ENCODE peak calls at places on chromosomes 16 and 17, in six cellular contexts. One of them, this sample, is unnamed.

GRCh38 chr17:7947651-7948050 is 15.6 kb downstream of the CNTROB start:
- DNase-seq in stimulated activated CD8-positive, alpha-beta memory T cell treated with anti-CD3 and anti-CD28 coated beads, Interleukin-4, amount 100 ng/mL, for 4 hours: no peak
- DNase-seq in NCI-H345: no peak
- DNase-seq in iris pigment epithelial cell: no peak
- DNase-seq in hepatocyte: no peak
- DNase-seq in hypothalamus: no peak
- DNase-seq in this sample: no peak

GRCh38 chr17:79811888-79812205 is 15.0 kb upstream of the CBX8 start:
- DNase-seq in hypothalamus: no peak
- DNase-seq in stimulated activated CD8-positive, alpha-beta memory T cell treated with anti-CD3 and anti-CD28 coated beads, Interleukin-4, amount 100 ng/mL, for 4 hours: no peak
- DNase-seq in NCI-H345: no peak
- DNase-seq in hepatocyte: no peak
- DNase-seq in iris pigment epithelial cell: no peak
- DNase-seq in this sample: no peak

GRCh38 chr16:85284138-85284897 is 172.0 kb upstream of the CIBAR2 start:
- DNase-seq in stimulated activated CD8-positive, alpha-beta memory T cell treated with anti-CD3 and anti-CD28 coated beads, Interleukin-4, amount 100 ng/mL, for 4 hours: no peak
- DNase-seq in hepatocyte: no peak
- DNase-seq in iris pigment epithelial cell: no peak
- DNase-seq in NCI-H345: peak; percentile 64
- DNase-seq in hypothalamus: peak; percentile 66
- DNase-seq in this sample: no peak

GRCh38 chr17:43772877-43773648 is 5.7 kb downstream of the DUSP3 start:
- DNase-seq in hypothalamus: no peak
- DNase-seq in hepatocyte: no peak
- DNase-seq in stimulated activated CD8-positive, alpha-beta memory T cell treated with anti-CD3 and anti-CD28 coated beads, Interleukin-4, amount 100 ng/mL, for 4 hours: no peak
- DNase-seq in NCI-H345: no peak
- DNase-seq in iris pigment epithelial cell: no peak
- DNase-seq in this sample: peak; percentile 56

GRCh38 chr17:36890398-36891190 is 46.7 kb upstream of the LHX1 start:
- DNase-seq in hepatocyte: no peak
- DNase-seq in iris pigment epithelial cell: no peak
- DNase-seq in hypothalamus: no peak
- DNase-seq in stimulated activated CD8-positive, alpha-beta memory T cell treated with anti-CD3 and anti-CD28 coated beads, Interleukin-4, amount 100 ng/mL, for 4 hours: no peak
- DNase-seq in NCI-H345: no peak
- DNase-seq in this sample: no peak

GRCh38 chr17:21282850-21283249 is 1.7 kb upstream of the MAP2K3 start:
- DNase-seq in stimulated activated CD8-positive, alpha-beta memory T cell treated with anti-CD3 and anti-CD28 coated beads, Interleukin-4, amount 100 ng/mL, for 4 hours: no peak
- DNase-seq in NCI-H345: no peak
- DNase-seq in iris pigment epithelial cell: no peak
- DNase-seq in hepatocyte: no peak
- DNase-seq in hypothalamus: no peak
- DNase-seq in this sample: no peak

GRCh38 chr17:1830288-1830687 is 483 bp downstream of the RPA1 start:
- DNase-seq in stimulated activated CD8-positive, alpha-beta memory T cell treated with anti-CD3 and anti-CD28 coated beads, Interleukin-4, amount 100 ng/mL, for 4 hours: no peak
- DNase-seq in hypothalamus: peak; percentile 5
- DNase-seq in hepatocyte: peak; percentile 35
- DNase-seq in iris pigment epithelial cell: peak; percentile 10
- DNase-seq in NCI-H345: peak; percentile 12
- DNase-seq in this sample: no peak

GRCh38 chr17:79618383-79619067 is 7.7 kb upstream of the RBFOX3 start:
- DNase-seq in NCI-H345: peak; percentile 14
- DNase-seq in iris pigment epithelial cell: no peak
- DNase-seq in stimulated activated CD8-positive, alpha-beta memory T cell treated with anti-CD3 and anti-CD28 coated beads, Interleukin-4, amount 100 ng/mL, for 4 hours: no peak
- DNase-seq in hypothalamus: peak; percentile 43
- DNase-seq in hepatocyte: no peak
- DNase-seq in this sample: peak; percentile 10

GRCh38 chr17:3974980-3975379 is 10.7 kb upstream of the ATP2A3 start:
- DNase-seq in stimulated activated CD8-positive, alpha-beta memory T cell treated with anti-CD3 and anti-CD28 coated beads, Interleukin-4, amount 100 ng/mL, for 4 hours: no peak
- DNase-seq in iris pigment epithelial cell: no peak
- DNase-seq in NCI-H345: no peak
- DNase-seq in hepatocyte: no peak
- DNase-seq in hypothalamus: no peak
- DNase-seq in this sample: no peak

GRCh38 chr17:68532826-68533225 is 20.6 kb downstream of the PRKAR1A start:
- DNase-seq in hepatocyte: no peak
- DNase-seq in iris pigment epithelial cell: no peak
- DNase-seq in hypothalamus: no peak
- DNase-seq in NCI-H345: no peak
- DNase-seq in stimulated activated CD8-positive, alpha-beta memory T cell treated with anti-CD3 and anti-CD28 coated beads, Interleukin-4, amount 100 ng/mL, for 4 hours: no peak
- DNase-seq in this sample: no peak

GRCh38 chr16:75196826-75197225 is 10.1 kb downstream of the CTRB2 start:
- DNase-seq in hypothalamus: no peak
- DNase-seq in NCI-H345: no peak
- DNase-seq in iris pigment epithelial cell: no peak
- DNase-seq in stimulated activated CD8-positive, alpha-beta memory T cell treated with anti-CD3 and anti-CD28 coated beads, Interleukin-4, amount 100 ng/mL, for 4 hours: no peak
- DNase-seq in hepatocyte: no peak
- DNase-seq in this sample: no peak

GRCh38 chr17:13306310-13306962 is 288.6 kb upstream of the ELAC2 start:
- DNase-seq in NCI-H345: no peak
- DNase-seq in hypothalamus: no peak
- DNase-seq in hepatocyte: peak; percentile 71
- DNase-seq in stimulated activated CD8-positive, alpha-beta memory T cell treated with anti-CD3 and anti-CD28 coated beads, Interleukin-4, amount 100 ng/mL, for 4 hours: no peak
- DNase-seq in iris pigment epithelial cell: peak; percentile 94
- DNase-seq in this sample: no peak

This sample was measured in left lung.